ENCODE peak calls at places on chromosome 10, in eight cellular contexts. One of them, this sample, is unnamed.
A peak's percentile ranks its signal among the peaks of the same experiment; 100 is the strongest.

GRCh38 chr10:30639946-30640786 is 10.6 kb upstream of the LYZL2 start:
- DNase-seq in fibroblast of pulmonary artery: peak; percentile 85
- DNase-seq in hepatocyte: peak; percentile 69
- DNase-seq in lower lobe of right lung: no peak
- DNase-seq in AG04450: peak; percentile 42
- DNase-seq in psoas muscle: no peak
- DNase-seq in heart left ventricle: peak; percentile 43
- DNase-seq in CD8-positive, alpha-beta T cell: peak; percentile 10
- DNase-seq in this sample: no peak

GRCh38 chr10:29411666-29412335 is 122.9 kb downstream of the LYZL1 start:
- DNase-seq in lower lobe of right lung: no peak
- DNase-seq in fibroblast of pulmonary artery: no peak
- DNase-seq in AG04450: no peak
- DNase-seq in CD8-positive, alpha-beta T cell: no peak
- DNase-seq in heart left ventricle: no peak
- DNase-seq in hepatocyte: no peak
- DNase-seq in psoas muscle: no peak
- DNase-seq in this sample: no peak

GRCh38 chr10:22042557-22043326 is 39.2 kb upstream of the DNAJC1 start:
- DNase-seq in hepatocyte: peak; percentile 27
- DNase-seq in lower lobe of right lung: no peak
- DNase-seq in heart left ventricle: no peak
- DNase-seq in AG04450: no peak
- DNase-seq in fibroblast of pulmonary artery: peak; percentile 37
- DNase-seq in psoas muscle: no peak
- DNase-seq in CD8-positive, alpha-beta T cell: no peak
- DNase-seq in this sample: no peak

GRCh38 chr10:48475943-48476278 is 129.0 kb downstream of the ARHGAP22 start:
- DNase-seq in heart left ventricle: no peak
- DNase-seq in fibroblast of pulmonary artery: no peak
- DNase-seq in CD8-positive, alpha-beta T cell: no peak
- DNase-seq in hepatocyte: no peak
- DNase-seq in psoas muscle: no peak
- DNase-seq in AG04450: no peak
- DNase-seq in lower lobe of right lung: no peak
- DNase-seq in this sample: no peak

GRCh38 chr10:12041766-12042408 is 722 bp downstream of the UPF2 start:
- DNase-seq in AG04450: no peak
- DNase-seq in heart left ventricle: no peak
- DNase-seq in lower lobe of right lung: no peak
- DNase-seq in fibroblast of pulmonary artery: peak; percentile 18
- DNase-seq in psoas muscle: no peak
- DNase-seq in hepatocyte: peak; percentile 56
- DNase-seq in CD8-positive, alpha-beta T cell: peak; percentile 12
- DNase-seq in this sample: no peak

GRCh38 chr10:50326757-50327701 is 75.7 kb upstream of the ASAH2 start:
- DNase-seq in hepatocyte: no peak
- DNase-seq in AG04450: no peak
- DNase-seq in heart left ventricle: peak; percentile 65
- DNase-seq in CD8-positive, alpha-beta T cell: no peak
- DNase-seq in fibroblast of pulmonary artery: peak; percentile 86
- DNase-seq in psoas muscle: peak; percentile 20
- DNase-seq in lower lobe of right lung: no peak
- DNase-seq in this sample: no peak

GRCh38 chr10:11823122-11823988 is at the start of gene PROSER2:
- DNase-seq in psoas muscle: peak; percentile 60
- DNase-seq in AG04450: no peak
- DNase-seq in fibroblast of pulmonary artery: peak; percentile 66
- DNase-seq in CD8-positive, alpha-beta T cell: peak; percentile 5
- DNase-seq in hepatocyte: peak; percentile 86
- DNase-seq in heart left ventricle: peak; percentile 69
- DNase-seq in lower lobe of right lung: peak; percentile 78
- DNase-seq in this sample: no peak

GRCh38 chr10:79053481-79054202 is 15.1 kb upstream of the ZMIZ1 start:
- DNase-seq in lower lobe of right lung: peak; percentile 30
- DNase-seq in fibroblast of pulmonary artery: no peak
- DNase-seq in heart left ventricle: peak; percentile 4
- DNase-seq in AG04450: no peak
- DNase-seq in hepatocyte: no peak
- DNase-seq in psoas muscle: peak; percentile 3
- DNase-seq in CD8-positive, alpha-beta T cell: no peak
- DNase-seq in this sample: peak; percentile 29

GRCh38 chr10:60253490-60253889 is 136.2 kb downstream of the ANK3 start:
- DNase-seq in psoas muscle: no peak
- DNase-seq in AG04450: no peak
- DNase-seq in heart left ventricle: no peak
- DNase-seq in hepatocyte: no peak
- DNase-seq in CD8-positive, alpha-beta T cell: no peak
- DNase-seq in fibroblast of pulmonary artery: no peak
- DNase-seq in lower lobe of right lung: no peak
- DNase-seq in this sample: no peak

GRCh38 chr10:119522747-119523426 is 19.6 kb downstream of the RGS10 start:
- DNase-seq in hepatocyte: no peak
- DNase-seq in AG04450: no peak
- DNase-seq in fibroblast of pulmonary artery: no peak
- DNase-seq in heart left ventricle: no peak
- DNase-seq in lower lobe of right lung: no peak
- DNase-seq in psoas muscle: no peak
- DNase-seq in CD8-positive, alpha-beta T cell: no peak
- DNase-seq in this sample: no peak

GRCh38 chr10:59222788-59223187 is 46.3 kb downstream of the PHYHIPL start:
- DNase-seq in heart left ventricle: no peak
- DNase-seq in fibroblast of pulmonary artery: no peak
- DNase-seq in hepatocyte: peak; percentile 7
- DNase-seq in lower lobe of right lung: no peak
- DNase-seq in CD8-positive, alpha-beta T cell: no peak
- DNase-seq in AG04450: no peak
- DNase-seq in psoas muscle: no peak
- DNase-seq in this sample: no peak

GRCh38 chr10:133230387-133231195 is 574 bp downstream of the UTF1 start:
- DNase-seq in fibroblast of pulmonary artery: no peak
- DNase-seq in AG04450: no peak
- DNase-seq in psoas muscle: no peak
- DNase-seq in lower lobe of right lung: peak; percentile 72
- DNase-seq in hepatocyte: peak; percentile 61
- DNase-seq in CD8-positive, alpha-beta T cell: no peak
- DNase-seq in heart left ventricle: no peak
- DNase-seq in this sample: no peak

GRCh38 chr10:87861953-87862643 is 1.2 kb downstream of the KLLN start:
- DNase-seq in hepatocyte: peak; percentile 98
- DNase-seq in AG04450: peak; percentile 97
- DNase-seq in psoas muscle: peak; percentile 97
- DNase-seq in heart left ventricle: peak; percentile 98
- DNase-seq in CD8-positive, alpha-beta T cell: peak; percentile 92
- DNase-seq in fibroblast of pulmonary artery: peak; percentile 99
- DNase-seq in lower lobe of right lung: peak; percentile 99
- DNase-seq in this sample: peak; percentile 91

GRCh38 chr10:66982792-66983481 is 57.1 kb downstream of the LRRTM3 start:
- DNase-seq in psoas muscle: no peak
- DNase-seq in CD8-positive, alpha-beta T cell: no peak
- DNase-seq in fibroblast of pulmonary artery: no peak
- DNase-seq in hepatocyte: no peak
- DNase-seq in lower lobe of right lung: no peak
- DNase-seq in heart left ventricle: no peak
- DNase-seq in AG04450: no peak
- DNase-seq in this sample: no peak

GRCh38 chr10:30987463-30987862 is 44.2 kb downstream of the ZNF438 start:
- DNase-seq in CD8-positive, alpha-beta T cell: no peak
- DNase-seq in psoas muscle: no peak
- DNase-seq in AG04450: no peak
- DNase-seq in hepatocyte: no peak
- DNase-seq in lower lobe of right lung: no peak
- DNase-seq in fibroblast of pulmonary artery: no peak
- DNase-seq in heart left ventricle: no peak
- DNase-seq in this sample: no peak

GRCh38 chr10:132458595-132459251 is 61.7 kb downstream of the PWWP2B start:
- DNase-seq in CD8-positive, alpha-beta T cell: peak; percentile 77
- DNase-seq in fibroblast of pulmonary artery: peak; percentile 25
- DNase-seq in AG04450: no peak
- DNase-seq in lower lobe of right lung: peak; percentile 76
- DNase-seq in hepatocyte: peak; percentile 78
- DNase-seq in psoas muscle: peak; percentile 62
- DNase-seq in heart left ventricle: peak; percentile 64
- DNase-seq in this sample: peak; percentile 61

GRCh38 chr10:123557366-123558108 is 108.6 kb upstream of the GPR26 start:
- DNase-seq in hepatocyte: no peak
- DNase-seq in CD8-positive, alpha-beta T cell: no peak
- DNase-seq in heart left ventricle: no peak
- DNase-seq in AG04450: no peak
- DNase-seq in psoas muscle: no peak
- DNase-seq in fibroblast of pulmonary artery: no peak
- DNase-seq in lower lobe of right lung: no peak
- DNase-seq in this sample: no peak

GRCh38 chr10:49115015-49115795 is at the start of gene VSTM4:
- DNase-seq in lower lobe of right lung: no peak
- DNase-seq in AG04450: peak; percentile 15
- DNase-seq in psoas muscle: peak; percentile 48
- DNase-seq in CD8-positive, alpha-beta T cell: no peak
- DNase-seq in heart left ventricle: peak; percentile 71
- DNase-seq in hepatocyte: peak; percentile 70
- DNase-seq in fibroblast of pulmonary artery: peak; percentile 39
- DNase-seq in this sample: no peak

GRCh38 chr10:57338823-57339558 is 928.7 kb downstream of the IPMK start:
- DNase-seq in fibroblast of pulmonary artery: peak; percentile 64
- DNase-seq in psoas muscle: no peak
- DNase-seq in lower lobe of right lung: no peak
- DNase-seq in CD8-positive, alpha-beta T cell: no peak
- DNase-seq in heart left ventricle: no peak
- DNase-seq in hepatocyte: peak; percentile 57
- DNase-seq in AG04450: no peak
- DNase-seq in this sample: no peak

GRCh38 chr10:25758041-25758457 is 176.0 kb upstream of the MYO3A start:
- DNase-seq in AG04450: no peak
- DNase-seq in CD8-positive, alpha-beta T cell: no peak
- DNase-seq in heart left ventricle: no peak
- DNase-seq in lower lobe of right lung: no peak
- DNase-seq in hepatocyte: peak; percentile 71
- DNase-seq in fibroblast of pulmonary artery: peak; percentile 41
- DNase-seq in psoas muscle: no peak
- DNase-seq in this sample: no peak

GRCh38 chr10:124119933-124120332 is 26.5 kb upstream of the CHST15 start:
- DNase-seq in AG04450: no peak
- DNase-seq in lower lobe of right lung: peak; percentile 71
- DNase-seq in fibroblast of pulmonary artery: peak; percentile 64
- DNase-seq in psoas muscle: peak; percentile 49
- DNase-seq in heart left ventricle: peak; percentile 73
- DNase-seq in hepatocyte: no peak
- DNase-seq in CD8-positive, alpha-beta T cell: no peak
- DNase-seq in this sample: no peak

GRCh38 chr10:37263304-37263703 is 137.9 kb downstream of the ANKRD30A start:
- DNase-seq in lower lobe of right lung: no peak
- DNase-seq in heart left ventricle: no peak
- DNase-seq in AG04450: no peak
- DNase-seq in hepatocyte: no peak
- DNase-seq in CD8-positive, alpha-beta T cell: no peak
- DNase-seq in psoas muscle: no peak
- DNase-seq in fibroblast of pulmonary artery: no peak
- DNase-seq in this sample: no peak
- TF ChIP-seq CTCF in lower lobe of right lung: no peak
- TF ChIP-seq CTCF in heart left ventricle: no peak
- TF ChIP-seq CTCF in AG04450: no peak
- TF ChIP-seq CTCF in hepatocyte: no peak
- TF ChIP-seq CTCF in CD8-positive, alpha-beta T cell: no peak
- TF ChIP-seq CTCF in psoas muscle: no peak
- TF ChIP-seq CTCF in fibroblast of pulmonary artery: no peak
- TF ChIP-seq CTCF in this sample: peak; percentile 33

DNA sequence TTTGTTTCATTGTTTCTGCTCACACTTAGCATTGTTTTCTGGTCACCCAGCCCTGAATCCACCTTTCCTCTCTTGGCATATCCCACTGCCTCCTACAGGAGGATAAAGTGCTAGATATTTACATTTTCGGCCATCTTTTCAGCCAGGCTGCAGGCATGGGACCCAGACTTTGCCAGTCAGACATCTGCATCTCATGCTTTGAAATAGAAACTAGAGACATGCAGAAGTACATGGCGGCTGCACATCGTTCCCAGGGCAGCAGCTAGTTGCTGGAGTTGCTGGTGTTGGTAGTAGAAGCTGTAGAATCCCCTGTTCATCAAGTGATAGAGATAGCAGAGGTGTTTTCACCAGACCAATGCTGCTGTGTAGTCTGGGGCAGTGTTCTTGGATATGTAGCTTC is 18.7 kb downstream of the STAMBPL1 start:
- DNase-seq in AG04450: no peak
- DNase-seq in CD8-positive, alpha-beta T cell: no peak
- DNase-seq in lower lobe of right lung: no peak
- DNase-seq in heart left ventricle: no peak
- DNase-seq in fibroblast of pulmonary artery: no peak
- DNase-seq in psoas muscle: no peak
- DNase-seq in hepatocyte: no peak
- DNase-seq in this sample: no peak
- H3K4me3 ChIP-seq in AG04450: no peak overlapping the region
- H3K4me3 ChIP-seq in CD8-positive, alpha-beta T cell: no peak overlapping the region
- H3K4me3 ChIP-seq in lower lobe of right lung: no peak overlapping the region
- H3K4me3 ChIP-seq in heart left ventricle: no peak overlapping the region
- H3K4me3 ChIP-seq in fibroblast of pulmonary artery: no peak overlapping the region
- H3K4me3 ChIP-seq in psoas muscle: no peak overlapping the region
- H3K4me3 ChIP-seq in hepatocyte: no peak overlapping the region
- H3K4me3 ChIP-seq in this sample: no peak overlapping the region

GRCh38 chr10:129231821-129232220 is 235.2 kb upstream of the MGMT start:
- DNase-seq in fibroblast of pulmonary artery: no peak
- DNase-seq in heart left ventricle: no peak
- DNase-seq in CD8-positive, alpha-beta T cell: no peak
- DNase-seq in AG04450: no peak
- DNase-seq in psoas muscle: no peak
- DNase-seq in lower lobe of right lung: no peak
- DNase-seq in hepatocyte: no peak
- DNase-seq in this sample: no peak
- TF ChIP-seq CTCF in fibroblast of pulmonary artery: no peak
- TF ChIP-seq CTCF in heart left ventricle: no peak
- TF ChIP-seq CTCF in CD8-positive, alpha-beta T cell: no peak
- TF ChIP-seq CTCF in AG04450: no peak
- TF ChIP-seq CTCF in psoas muscle: no peak
- TF ChIP-seq CTCF in lower lobe of right lung: no peak
- TF ChIP-seq CTCF in hepatocyte: no peak
- TF ChIP-seq CTCF in this sample: no peak

DNA sequence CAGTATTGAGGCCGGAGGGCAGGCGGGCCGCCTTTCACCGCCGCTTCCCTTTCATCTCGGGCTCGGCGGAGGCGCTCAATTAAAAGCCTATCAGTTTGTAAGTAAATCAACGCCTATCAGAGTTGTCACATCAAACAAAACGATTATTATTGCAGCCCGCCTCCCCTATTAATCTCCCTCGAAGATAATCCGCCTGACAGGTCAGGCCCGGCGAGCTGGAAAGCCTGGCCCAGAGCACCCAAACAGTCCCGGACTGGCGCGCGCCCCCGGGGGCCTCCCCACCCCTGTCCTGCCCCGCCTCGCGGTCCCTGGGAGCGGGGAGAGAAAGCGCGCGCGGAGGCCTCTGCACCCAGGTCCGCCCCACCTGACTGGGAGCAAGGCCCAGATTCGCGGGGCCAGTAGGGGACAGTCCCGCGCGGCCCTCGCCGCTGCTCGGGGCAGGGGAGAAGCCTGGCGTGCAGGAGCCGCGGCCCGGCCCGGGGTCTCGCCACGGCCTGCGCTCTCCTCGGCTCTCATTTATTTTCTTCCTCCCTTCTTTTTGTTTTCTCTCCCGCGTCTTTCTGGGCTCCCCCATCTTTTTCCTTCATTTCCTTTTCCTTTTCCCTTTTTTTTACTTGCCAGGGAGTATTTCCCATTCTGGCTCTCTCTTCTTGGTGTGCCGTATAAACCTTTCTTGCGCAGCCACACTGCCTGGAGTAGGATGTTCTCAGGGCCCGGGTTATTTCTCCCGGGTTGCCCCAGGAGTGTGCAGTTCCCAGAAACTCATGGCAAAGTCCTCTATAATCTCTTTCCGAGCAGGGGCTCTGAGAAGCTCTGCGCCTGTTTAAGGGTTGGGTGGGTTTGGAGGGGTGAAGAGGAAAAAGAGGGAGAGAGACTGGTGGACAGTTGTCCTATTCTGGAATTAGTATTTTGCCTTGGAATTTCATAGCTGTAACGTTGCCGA is 3.9 kb upstream of the ZNF503 start:
- DNase-seq in psoas muscle: no peak
- DNase-seq in hepatocyte: peak; percentile 77
- DNase-seq in fibroblast of pulmonary artery: no peak
- DNase-seq in CD8-positive, alpha-beta T cell: no peak
- DNase-seq in AG04450: no peak
- DNase-seq in lower lobe of right lung: peak; percentile 76
- DNase-seq in heart left ventricle: peak; percentile 30
- DNase-seq in this sample: no peak
- H3K4me3 ChIP-seq in psoas muscle: peak overlapping the region; percentile 90
- H3K4me3 ChIP-seq in hepatocyte: peak overlapping the region; percentile 68
- H3K4me3 ChIP-seq in fibroblast of pulmonary artery: no peak overlapping the region
- H3K4me3 ChIP-seq in CD8-positive, alpha-beta T cell: no peak overlapping the region
- H3K4me3 ChIP-seq in AG04450: no peak overlapping the region
- H3K4me3 ChIP-seq in lower lobe of right lung: peak overlapping the region; percentile 93
- H3K4me3 ChIP-seq in heart left ventricle: no peak overlapping the region
- H3K4me3 ChIP-seq in this sample: no peak overlapping the region